ENCODE peak calls at places on chromosomes 2 and 18, in eight cellular contexts. One of them, this sample, is unnamed.

GRCh38 chr18:78912862-78913261 is 66.8 kb upstream of the SALL3 start:
- DNase-seq in K562: no peak
- DNase-seq in cardiac muscle cell: no peak
- DNase-seq in sigmoid colon: no peak
- DNase-seq in H9: peak; percentile 22
- DNase-seq in A549: no peak
- DNase-seq in right cardiac atrium: no peak
- DNase-seq in HCT116: no peak
- DNase-seq in this sample: no peak

GRCh38 chr2:68458962-68459361 is 8.1 kb downstream of the FBXO48 start:
- DNase-seq in K562: no peak
- DNase-seq in cardiac muscle cell: no peak
- DNase-seq in sigmoid colon: no peak
- DNase-seq in H9: no peak
- DNase-seq in A549: no peak
- DNase-seq in right cardiac atrium: no peak
- DNase-seq in HCT116: no peak
- DNase-seq in this sample: peak; percentile 27

GRCh38 chr18:2851771-2852170 is 5.0 kb downstream of the EMILIN2 start:
- DNase-seq in K562: no peak
- DNase-seq in cardiac muscle cell: no peak
- DNase-seq in sigmoid colon: no peak
- DNase-seq in H9: no peak
- DNase-seq in A549: no peak
- DNase-seq in right cardiac atrium: no peak
- DNase-seq in HCT116: no peak
- DNase-seq in this sample: no peak

GRCh38 chr2:120750488-120751210 is 15.0 kb downstream of the GLI2 start:
- DNase-seq in K562: no peak
- DNase-seq in cardiac muscle cell: no peak
- DNase-seq in sigmoid colon: peak; percentile 37
- DNase-seq in H9: peak; percentile 29
- DNase-seq in A549: no peak
- DNase-seq in right cardiac atrium: no peak
- DNase-seq in HCT116: no peak
- DNase-seq in this sample: no peak

GRCh38 chr18:63207154-63207790 is 112.3 kb downstream of the BCL2 start:
- DNase-seq in K562: no peak
- DNase-seq in cardiac muscle cell: no peak
- DNase-seq in sigmoid colon: no peak
- DNase-seq in H9: no peak
- DNase-seq in A549: no peak
- DNase-seq in right cardiac atrium: no peak
- DNase-seq in HCT116: no peak
- DNase-seq in this sample: no peak

GRCh38 chr2:37196320-37197195 is at the start of gene CEBPZOS:
- DNase-seq in K562: peak; percentile 95
- DNase-seq in cardiac muscle cell: peak; percentile 74
- DNase-seq in sigmoid colon: peak; percentile 90
- DNase-seq in H9: peak; percentile 62
- DNase-seq in A549: peak; percentile 88
- DNase-seq in right cardiac atrium: peak; percentile 92
- DNase-seq in HCT116: peak; percentile 62
- DNase-seq in this sample: no peak

GRCh38 chr2:120758181-120759048 is 22.7 kb downstream of the GLI2 start:
- DNase-seq in K562: no peak
- DNase-seq in cardiac muscle cell: peak; percentile 41
- DNase-seq in sigmoid colon: peak; percentile 86
- DNase-seq in H9: peak; percentile 49
- DNase-seq in A549: no peak
- DNase-seq in right cardiac atrium: peak; percentile 89
- DNase-seq in HCT116: no peak
- DNase-seq in this sample: peak; percentile 65

GRCh38 chr2:108417254-108417653 is 31.8 kb upstream of the GCC2 start:
- DNase-seq in K562: no peak
- DNase-seq in cardiac muscle cell: no peak
- DNase-seq in sigmoid colon: no peak
- DNase-seq in H9: peak; percentile 45
- DNase-seq in A549: peak; percentile 54
- DNase-seq in right cardiac atrium: no peak
- DNase-seq in HCT116: peak; percentile 41
- DNase-seq in this sample: no peak

GRCh38 chr2:222703866-222704265 is 32.4 kb downstream of the MOGAT1 start:
- DNase-seq in K562: no peak
- DNase-seq in cardiac muscle cell: no peak
- DNase-seq in sigmoid colon: no peak
- DNase-seq in H9: no peak
- DNase-seq in A549: no peak
- DNase-seq in right cardiac atrium: no peak
- DNase-seq in HCT116: no peak
- DNase-seq in this sample: peak; percentile 39

GRCh38 chr2:67217398-67217797 is 179.7 kb upstream of the ETAA1 start:
- DNase-seq in K562: no peak
- DNase-seq in cardiac muscle cell: no peak
- DNase-seq in sigmoid colon: no peak
- DNase-seq in H9: no peak
- DNase-seq in A549: no peak
- DNase-seq in right cardiac atrium: no peak
- DNase-seq in HCT116: no peak
- DNase-seq in this sample: no peak

GRCh38 chr2:166057363-166058169 is 70.3 kb downstream of the SCN1A start:
- DNase-seq in K562: peak; percentile 12
- DNase-seq in cardiac muscle cell: peak; percentile 29
- DNase-seq in sigmoid colon: no peak
- DNase-seq in H9: no peak
- DNase-seq in A549: peak; percentile 18
- DNase-seq in right cardiac atrium: no peak
- DNase-seq in HCT116: no peak
- DNase-seq in this sample: no peak

GRCh38 chr2:46493241-46493970 is 14.0 kb downstream of the TMEM247 start:
- DNase-seq in K562: no peak
- DNase-seq in cardiac muscle cell: peak; percentile 24
- DNase-seq in sigmoid colon: no peak
- DNase-seq in H9: no peak
- DNase-seq in A549: peak; percentile 49
- DNase-seq in right cardiac atrium: no peak
- DNase-seq in HCT116: no peak
- DNase-seq in this sample: peak; percentile 34

DNA sequence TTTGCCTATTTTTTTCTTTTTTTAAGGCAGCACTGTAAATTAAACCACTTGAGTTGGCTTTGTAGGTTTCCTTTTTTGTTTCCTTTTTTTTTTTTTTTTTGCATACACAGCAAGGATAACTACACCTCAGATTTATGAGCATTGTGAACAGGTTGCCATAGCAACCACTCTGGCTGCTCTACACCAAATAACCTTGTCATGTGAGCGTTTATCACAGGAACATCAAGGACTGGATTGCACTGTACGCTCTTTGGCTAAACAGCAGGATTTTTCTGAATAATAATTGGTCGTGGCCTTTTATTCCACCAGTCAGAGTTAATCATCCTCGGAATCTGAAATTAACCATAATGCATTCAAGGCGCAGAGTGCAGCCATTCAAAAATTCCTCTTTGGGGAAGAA is 199.1 kb upstream of the SLC14A2 start:
- DNase-seq in K562: no peak
- DNase-seq in cardiac muscle cell: no peak
- DNase-seq in sigmoid colon: no peak
- DNase-seq in H9: no peak
- DNase-seq in A549: no peak
- DNase-seq in right cardiac atrium: no peak
- DNase-seq in HCT116: no peak
- DNase-seq in this sample: no peak
- H3K27ac ChIP-seq in K562: no peak overlapping the region
- H3K27ac ChIP-seq in cardiac muscle cell: no peak overlapping the region
- H3K27ac ChIP-seq in sigmoid colon: no peak overlapping the region
- H3K27ac ChIP-seq in H9: no peak overlapping the region
- H3K27ac ChIP-seq in A549: no peak overlapping the region
- H3K27ac ChIP-seq in right cardiac atrium: no peak overlapping the region
- H3K27ac ChIP-seq in HCT116: no peak overlapping the region
- H3K27ac ChIP-seq in this sample: no peak overlapping the region

DNA sequence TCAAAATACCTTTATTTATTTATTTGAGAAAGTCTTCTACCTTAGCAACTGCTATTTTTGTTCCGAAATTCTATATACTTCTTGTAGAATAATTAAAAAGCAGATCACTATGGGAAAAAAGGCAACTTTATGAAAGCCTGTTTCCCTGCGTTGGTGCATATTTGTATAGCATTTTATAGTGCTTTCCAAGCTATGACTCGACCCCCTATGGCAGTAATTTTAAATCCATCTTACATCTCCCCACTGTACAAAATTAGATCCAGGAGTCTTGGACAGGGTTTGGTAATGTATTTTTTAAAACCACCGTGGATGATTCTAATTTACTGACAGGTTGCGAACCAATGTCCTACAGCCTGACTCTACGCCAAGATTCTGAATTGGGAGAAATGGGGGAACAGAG is 10.1 kb downstream of the TANK start:
- DNase-seq in K562: no peak
- DNase-seq in cardiac muscle cell: no peak
- DNase-seq in sigmoid colon: no peak
- DNase-seq in H9: no peak
- DNase-seq in A549: no peak
- DNase-seq in right cardiac atrium: no peak
- DNase-seq in HCT116: no peak
- DNase-seq in this sample: no peak
- H3K27ac ChIP-seq in K562: no peak overlapping the region
- H3K27ac ChIP-seq in cardiac muscle cell: no peak overlapping the region
- H3K27ac ChIP-seq in sigmoid colon: no peak overlapping the region
- H3K27ac ChIP-seq in H9: no peak overlapping the region
- H3K27ac ChIP-seq in A549: no peak overlapping the region
- H3K27ac ChIP-seq in right cardiac atrium: no peak overlapping the region
- H3K27ac ChIP-seq in HCT116: no peak overlapping the region
- H3K27ac ChIP-seq in this sample: no peak overlapping the region

DNA sequence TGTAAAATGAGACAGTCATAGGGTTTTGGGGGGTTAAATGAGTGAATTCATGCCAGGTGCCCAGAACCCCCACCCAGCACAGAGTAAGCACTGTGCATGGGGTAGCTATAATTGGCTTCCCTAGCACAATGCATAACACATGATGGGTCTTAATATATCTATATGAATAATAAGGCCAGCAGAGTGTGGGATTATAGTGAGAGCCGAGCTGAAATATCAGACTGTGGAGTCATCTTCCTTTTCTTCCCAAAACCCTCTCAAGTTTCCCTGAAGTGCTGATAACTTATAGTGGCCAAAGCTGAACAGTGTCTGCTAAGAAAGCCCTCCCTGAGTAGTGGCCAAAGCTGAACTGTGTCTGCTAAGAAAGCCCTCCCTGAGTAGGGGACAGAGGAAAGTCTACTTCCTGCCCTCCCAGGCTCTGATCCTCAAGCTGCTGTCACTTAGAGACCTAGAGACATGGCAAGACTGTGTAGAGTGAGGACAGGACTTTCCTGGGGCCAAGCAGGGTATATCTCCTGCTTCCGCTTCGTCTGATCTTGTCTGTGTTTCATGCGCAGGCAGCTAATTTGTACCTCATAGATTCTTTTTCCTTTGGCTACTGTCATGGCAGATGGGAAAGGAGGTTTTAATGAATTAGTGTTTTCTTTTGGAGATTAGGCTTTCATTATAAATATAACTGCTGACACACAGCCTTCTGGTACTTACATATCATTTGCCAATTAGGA is 94.8 kb downstream of the FHOD3 start:
- DNase-seq in K562: no peak
- DNase-seq in cardiac muscle cell: peak; percentile 29
- DNase-seq in sigmoid colon: no peak
- DNase-seq in H9: no peak
- DNase-seq in A549: no peak
- DNase-seq in right cardiac atrium: no peak
- DNase-seq in HCT116: no peak
- DNase-seq in this sample: no peak
- H3K27ac ChIP-seq in K562: no peak overlapping the region
- H3K27ac ChIP-seq in cardiac muscle cell: peak overlapping the region; percentile 85
- H3K27ac ChIP-seq in sigmoid colon: no peak overlapping the region
- H3K27ac ChIP-seq in H9: no peak overlapping the region
- H3K27ac ChIP-seq in A549: no peak overlapping the region
- H3K27ac ChIP-seq in right cardiac atrium: peak overlapping the region; percentile 97
- H3K27ac ChIP-seq in HCT116: no peak overlapping the region
- H3K27ac ChIP-seq in this sample: peak overlapping the region; percentile 21

DNA sequence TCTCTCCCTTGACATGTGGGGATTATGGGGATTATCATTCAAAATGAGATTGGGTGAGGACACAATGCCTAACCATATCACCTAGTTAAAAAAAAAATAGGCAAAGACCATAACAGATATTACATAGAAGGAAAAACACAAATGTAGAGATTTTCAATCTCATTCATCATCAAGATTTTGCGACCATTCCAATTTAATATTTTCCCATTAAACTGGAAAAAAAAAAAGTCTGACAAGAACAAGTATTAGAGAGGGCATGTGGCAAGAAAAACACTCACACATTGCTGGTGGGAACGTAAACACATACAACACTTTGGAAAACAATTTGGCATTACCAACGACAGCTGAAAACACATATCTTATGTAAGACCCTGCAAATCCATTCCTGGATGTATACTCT is 71.0 kb upstream of the MYCN start:
- DNase-seq in K562: no peak
- DNase-seq in cardiac muscle cell: no peak
- DNase-seq in sigmoid colon: no peak
- DNase-seq in H9: no peak
- DNase-seq in A549: no peak
- DNase-seq in right cardiac atrium: no peak
- DNase-seq in HCT116: no peak
- DNase-seq in this sample: no peak
- H3K27ac ChIP-seq in K562: no peak overlapping the region
- H3K27ac ChIP-seq in cardiac muscle cell: no peak overlapping the region
- H3K27ac ChIP-seq in sigmoid colon: no peak overlapping the region
- H3K27ac ChIP-seq in H9: no peak overlapping the region
- H3K27ac ChIP-seq in A549: no peak overlapping the region
- H3K27ac ChIP-seq in right cardiac atrium: no peak overlapping the region
- H3K27ac ChIP-seq in HCT116: no peak overlapping the region
- H3K27ac ChIP-seq in this sample: no peak overlapping the region

GRCh38 chr2:151977631-151978030 is 121.2 kb downstream of the CACNB4 start:
- DNase-seq in K562: no peak
- DNase-seq in cardiac muscle cell: no peak
- DNase-seq in sigmoid colon: no peak
- DNase-seq in H9: no peak
- DNase-seq in A549: no peak
- DNase-seq in right cardiac atrium: no peak
- DNase-seq in HCT116: no peak
- DNase-seq in this sample: no peak

GRCh38 chr2:151973901-151974199 is 125.0 kb downstream of the CACNB4 start:
- DNase-seq in K562: no peak
- DNase-seq in cardiac muscle cell: peak; percentile 30
- DNase-seq in sigmoid colon: no peak
- DNase-seq in H9: peak; percentile 62
- DNase-seq in A549: no peak
- DNase-seq in right cardiac atrium: peak; percentile 64
- DNase-seq in HCT116: no peak
- DNase-seq in this sample: no peak

GRCh38 chr2:151976945-151977353 is 121.9 kb downstream of the CACNB4 start:
- DNase-seq in K562: no peak
- DNase-seq in cardiac muscle cell: no peak
- DNase-seq in sigmoid colon: no peak
- DNase-seq in H9: no peak
- DNase-seq in A549: no peak
- DNase-seq in right cardiac atrium: no peak
- DNase-seq in HCT116: no peak
- DNase-seq in this sample: no peak

GRCh38 chr2:151974997-151975396 is 123.8 kb downstream of the CACNB4 start:
- DNase-seq in K562: no peak
- DNase-seq in cardiac muscle cell: no peak
- DNase-seq in sigmoid colon: no peak
- DNase-seq in H9: no peak
- DNase-seq in A549: no peak
- DNase-seq in right cardiac atrium: no peak
- DNase-seq in HCT116: no peak
- DNase-seq in this sample: no peak

GRCh38 chr2:151975460-151976414 is 123.1 kb downstream of the CACNB4 start:
- DNase-seq in K562: no peak
- DNase-seq in cardiac muscle cell: no peak
- DNase-seq in sigmoid colon: no peak
- DNase-seq in H9: no peak
- DNase-seq in A549: no peak
- DNase-seq in right cardiac atrium: no peak
- DNase-seq in HCT116: no peak
- DNase-seq in this sample: no peak
- H3K27ac ChIP-seq in K562: no peak overlapping the region
- H3K27ac ChIP-seq in cardiac muscle cell: no peak overlapping the region
- H3K27ac ChIP-seq in sigmoid colon: no peak overlapping the region
- H3K27ac ChIP-seq in H9: no peak overlapping the region
- H3K27ac ChIP-seq in A549: no peak overlapping the region
- H3K27ac ChIP-seq in right cardiac atrium: no peak overlapping the region
- H3K27ac ChIP-seq in HCT116: no peak overlapping the region
- H3K27ac ChIP-seq in this sample: no peak overlapping the region

This sample was measured in AG04450.